ENCODE peak calls at places on chromosomes 12 and 14, in eight cellular contexts. Z is ascending aorta, R is heart right ventricle, O is pancreas, L is HepG2, G is kidney, W is MM.1S, B is lung. D is an unnamed sample. For H3K4me1 and H3K36me3, the result is how much of the 10 kb centered on the place peaks cover.

GRCh38 chr14:70442750-70443149 is 9.2 kb upstream of the ADAM21 start:
- DNase-seq in Z (no peak), R (no peak), O (no peak), L (no peak), G (no peak), W (no peak), B (no peak), D (no peak)

GRCh38 chr12:93571854-93572711 is at the start of gene SOCS2:
- DNase-seq in Z (no peak), R (peak), O (peak), L (no peak), G (peak), W (peak), B (no peak), D (peak)

GRCh38 chr14:43735926-43736325 is 771.2 kb downstream of the FSCB start:
- DNase-seq in Z (no peak), R (no peak), O (no peak), L (no peak), G (no peak), W (no peak), B (no peak), D (no peak)

GRCh38 chr14:37232907-37233481 is 35.3 kb downstream of the MIPOL1 start:
- DNase-seq in Z (no peak), R (no peak), O (no peak), L (peak), G (no peak), W (peak), B (no peak), D (no peak)

GRCh38 chr12:100573168-100573498 is 351 bp upstream of the GAS2L3 start:
- DNase-seq in Z (no peak), R (no peak), O (no peak), L (no peak), G (no peak), W (no peak), B (no peak), D (no peak)

GRCh38 chr14:69299286-69300035 is 39.5 kb downstream of the GALNT16 start:
- DNase-seq in Z (peak), R (no peak), O (no peak), L (no peak), G (peak), W (no peak), B (no peak), D (no peak)

GRCh38 chr12:26798013-26798412 is 35.0 kb downstream of the ITPR2 start:
- DNase-seq in Z (no peak), R (no peak), O (no peak), L (no peak), G (no peak), W (peak), B (no peak), D (no peak)

GRCh38 chr14:105060751-105061427 is 4.3 kb downstream of the GPR132 start:
- DNase-seq in Z (no peak), R (no peak), O (no peak), L (no peak), G (peak), W (no peak), B (no peak), D (peak)

GRCh38 chr12:115440438-115440837 is 756.5 kb upstream of the TBX3 start:
- DNase-seq in Z (no peak), R (peak), O (no peak), L (peak), G (peak), W (no peak), B (no peak), D (no peak)

GRCh38 chr12:107761502-107761904 is 566 bp upstream of the PRDM4 start:
- DNase-seq in Z (no peak), R (no peak), O (no peak), L (no peak), G (no peak), W (no peak), B (no peak), D (no peak)

GRCh38 chr12:116599285-116600122 is 40.3 kb downstream of the MAP1LC3B2 start:
- DNase-seq in Z (peak), R (peak), O (peak), L (peak), G (peak), W (peak), B (peak), D (peak)

GRCh38 chr12:49208661-49209060 is 19.8 kb upstream of the TUBA1A start:
- DNase-seq in Z (peak), R (no peak), O (no peak), L (no peak), G (no peak), W (no peak), B (no peak), D (no peak)

GRCh38 chr14:59360923-59361794 is 104.0 kb downstream of the GPR135 start:
- DNase-seq in Z (no peak), R (peak), O (peak), L (peak), G (peak), W (no peak), B (peak), D (no peak)

DNA sequence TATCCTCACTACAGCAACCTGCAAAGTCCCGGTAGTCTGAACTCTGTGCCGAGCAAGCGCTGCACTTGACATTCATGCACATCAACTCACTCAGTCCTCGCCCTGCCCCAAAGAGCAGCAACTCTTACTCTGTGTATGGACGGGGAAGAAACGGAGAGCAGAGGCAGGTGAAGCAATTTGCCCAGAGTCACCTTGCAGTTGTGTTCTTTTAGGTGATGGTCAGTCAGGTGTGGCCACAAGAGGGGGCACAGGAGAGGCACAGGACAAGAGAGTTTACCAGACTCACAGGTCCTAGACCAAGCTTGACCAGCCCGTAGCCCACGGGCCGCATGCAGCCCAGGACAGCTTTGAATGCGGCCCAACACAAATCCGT is 39.1 kb downstream of the TSPAN11 start:
- DNase-seq in Z (no peak), R (no peak), O (no peak), L (peak), G (peak), W (no peak), B (no peak), D (no peak)
- H3K4me1 ChIP-seq in Z (under half), R (under half), O (under half), L (under half), G (under half), W (under half), B (under half), D (under half)

DNA sequence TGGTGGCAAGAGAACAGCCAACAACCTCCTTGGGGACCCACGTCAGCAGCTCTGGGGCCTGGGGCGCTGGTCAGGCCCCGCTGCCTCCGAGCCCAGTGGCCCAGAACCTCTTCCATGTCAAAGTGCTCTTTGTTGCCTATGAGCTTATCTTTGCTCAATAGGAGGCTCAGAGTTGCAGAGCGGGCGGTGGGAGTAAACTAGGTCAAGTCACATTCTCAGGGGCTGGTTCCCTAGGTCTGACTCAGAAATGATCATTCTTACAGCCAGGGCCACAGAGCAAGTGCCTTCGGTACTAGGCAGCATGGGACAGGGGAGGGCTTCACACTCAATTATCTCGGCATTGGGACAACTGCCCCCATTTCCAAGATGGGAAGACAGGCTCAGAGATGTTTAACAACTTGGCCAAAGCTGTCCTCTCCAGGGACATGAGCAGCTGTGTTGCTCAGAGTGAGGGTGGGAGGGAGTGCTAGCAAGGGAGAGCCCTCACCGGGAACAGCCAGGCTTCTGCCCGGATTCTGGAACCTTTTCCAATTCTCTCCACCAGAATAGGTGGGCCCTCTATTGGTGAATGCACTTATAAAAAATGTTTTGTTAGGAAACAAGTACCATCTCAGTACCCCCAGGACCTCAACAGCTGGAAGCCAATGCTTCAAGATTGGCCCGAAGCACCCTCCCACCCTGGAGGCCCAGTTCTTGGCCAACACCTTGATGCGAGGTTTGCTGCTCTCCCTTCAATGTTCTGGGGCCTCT is 11.9 kb downstream of the SLC25A29 start:
- DNase-seq in Z (peak), R (peak), O (no peak), L (no peak), G (peak), W (no peak), B (no peak), D (no peak)
- H3K36me3 ChIP-seq in Z (under half), R (under half), O (under half), L (under half), G (under half), W (under half), B (under half), D (under half)

GRCh38 chr14:91817566-91818325 is 49.6 kb downstream of the TC2N start:
- DNase-seq in Z (no peak), R (no peak), O (no peak), L (no peak), G (no peak), W (no peak), B (no peak), D (no peak)
- H3K4me3 ChIP-seq in Z (no peak), R (no peak), O (no peak), L (no peak), G (no peak), W (no peak), B (no peak), D (no peak)

GRCh38 chr12:6225630-6226001 is 25.4 kb downstream of the CD9 start:
- DNase-seq in Z (no peak), R (no peak), O (no peak), L (no peak), G (no peak), W (no peak), B (no peak), D (no peak)
- H3K4me1 ChIP-seq in Z (half or more), R (half or more), O (under half), L (half or more), G (half or more), W (under half), B (under half), D (under half)

DNA sequence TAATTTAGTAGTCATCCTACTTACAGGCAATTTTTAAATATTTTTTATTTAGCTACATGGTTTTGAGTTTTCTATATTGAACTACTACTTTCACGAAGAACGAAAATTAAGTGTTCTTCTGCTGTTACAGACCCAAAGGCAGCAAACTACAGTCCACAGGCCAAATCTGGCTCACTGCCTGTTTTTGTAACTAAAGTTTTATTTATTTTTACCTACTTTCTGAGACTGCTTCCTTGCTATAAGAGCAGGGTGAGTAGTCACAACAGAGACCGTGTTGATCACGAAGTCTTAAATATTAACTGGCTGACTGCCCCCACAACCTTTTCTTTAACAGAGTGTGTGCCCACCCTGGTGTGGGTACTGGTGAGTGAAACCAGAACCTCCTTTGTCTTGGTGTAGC is 11.6 kb downstream of the RBM19 start:
- DNase-seq in Z (no peak), R (no peak), O (no peak), L (no peak), G (no peak), W (no peak), B (no peak), D (no peak)
- H3K36me3 ChIP-seq in Z (half or more), R (half or more), O (under half), L (half or more), G (under half), W (under half), B (under half), D (under half)

DNA sequence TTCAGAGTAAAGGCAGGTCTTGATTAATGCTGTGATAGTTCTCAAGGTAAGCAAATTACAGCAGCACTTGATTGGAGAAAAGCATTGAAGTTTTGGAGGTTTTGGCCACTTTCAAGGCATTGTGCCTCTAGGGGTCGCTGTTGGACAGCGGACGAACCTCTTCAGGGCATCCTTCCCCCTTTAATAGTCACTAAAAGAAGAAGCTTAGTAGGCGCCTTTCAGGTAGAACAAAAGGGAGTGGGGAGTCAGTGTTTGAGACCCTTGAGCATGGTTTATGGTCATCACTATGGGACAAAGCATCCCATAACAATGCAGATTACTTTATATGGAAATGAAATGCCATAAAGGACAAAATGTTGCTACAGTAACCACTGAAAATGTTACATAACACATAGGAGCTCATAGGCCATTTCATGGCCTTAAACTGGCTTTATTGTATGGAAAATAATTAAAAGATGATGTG is 199.5 kb upstream of the DCN start:
- DNase-seq in Z (peak), R (peak), O (peak), L (peak), G (peak), W (peak), B (peak), D (peak)
- H3K4me3 ChIP-seq in Z (peak), R (peak), O (peak), L (no peak), G (peak), W (no peak), B (no peak), D (peak)

D was measured in naive thymus-derived CD4-positive, alpha-beta T cell.